ENCODE peak calls at places on chromosomes 11 and 22, in seven cellular contexts. V is suprapubic skin, Y is SJSA1, P is body of pancreas, E is left ventricle myocardium inferior, O is mesenchymal stem cell, Q is astrocyte. T is an unnamed sample.

GRCh38 chr11:133935551-133935910 is 21.2 kb downstream of the IGSF9B start:
- DNase-seq in V (no peak), Y (no peak), P (no peak), E (no peak), O (no peak), Q (no peak), T (no peak)

GRCh38 chr11:10459029-10459970 is 4.2 kb downstream of the AMPD3 start:
- DNase-seq in V (no peak), Y (no peak), P (no peak), E (no peak), O (peak; percentile 60), Q (no peak), T (no peak)

GRCh38 chr22:50184004-50184461 is 1.7 kb upstream of the TRABD start:
- DNase-seq in V (no peak), Y (peak; percentile 24), P (peak; percentile 89), E (peak; percentile 82), O (no peak), Q (peak; percentile 32), T (peak; percentile 84)

GRCh38 chr11:123469089-123469488 is 39.0 kb downstream of the GRAMD1B start:
- DNase-seq in V (no peak), Y (no peak), P (no peak), E (peak; percentile 34), O (no peak), Q (no peak), T (no peak)

GRCh38 chr11:2885017-2885675 is 429 bp downstream of the CDKN1C start:
- DNase-seq in V (peak; percentile 79), Y (peak; percentile 81), P (peak; percentile 75), E (peak; percentile 63), O (peak; percentile 74), Q (no peak), T (peak; percentile 87)

GRCh38 chr22:38923463-38924196 is 33.8 kb upstream of the APOBEC3A start:
- DNase-seq in V (peak; percentile 81), Y (peak; percentile 64), P (peak; percentile 81), E (peak; percentile 63), O (peak; percentile 56), Q (peak; percentile 89), T (peak; percentile 89)

GRCh38 chr22:30079952-30080533 is at the start of gene HORMAD2:
- DNase-seq in V (peak; percentile 62), Y (no peak), P (no peak), E (no peak), O (peak; percentile 32), Q (peak; percentile 61), T (peak; percentile 26)

GRCh38 chr11:70155386-70155785 is 47.7 kb upstream of the FADD start:
- DNase-seq in V (no peak), Y (no peak), P (no peak), E (no peak), O (no peak), Q (peak; percentile 53), T (no peak)

GRCh38 chr11:88886796-88887195 is 179.0 kb downstream of the GRM5 start:
- DNase-seq in V (no peak), Y (no peak), P (peak; percentile 10), E (no peak), O (no peak), Q (no peak), T (no peak)

GRCh38 chr11:35337136-35337918 is 82.0 kb downstream of the SLC1A2 start:
- DNase-seq in V (no peak), Y (peak; percentile 89), P (peak; percentile 67), E (no peak), O (peak; percentile 98), Q (peak; percentile 99), T (no peak)

GRCh38 chr11:44633641-44634040 is 68.2 kb downstream of the CD82 start:
- DNase-seq in V (no peak), Y (no peak), P (no peak), E (no peak), O (no peak), Q (no peak), T (peak; percentile 38)

GRCh38 chr11:19781351-19781750 is 68.7 kb downstream of the NAV2 start:
- DNase-seq in V (no peak), Y (no peak), P (no peak), E (no peak), O (no peak), Q (no peak), T (no peak)

GRCh38 chr11:131767421-131767820 is 397.0 kb downstream of the NTM start:
- DNase-seq in V (no peak), Y (no peak), P (no peak), E (no peak), O (peak; percentile 46), Q (peak; percentile 56), T (no peak)

GRCh38 chr11:123286761-123287160 is 91.7 kb upstream of the CLMP start:
- DNase-seq in V (no peak), Y (no peak), P (no peak), E (no peak), O (peak; percentile 20), Q (no peak), T (no peak)

GRCh38 chr22:40919446-40919845 is 31.7 kb upstream of the RBX1 start:
- DNase-seq in V (no peak), Y (no peak), P (no peak), E (no peak), O (no peak), Q (no peak), T (no peak)

GRCh38 chr22:23398701-23399366 is 181.3 kb downstream of the IGLL1 start:
- DNase-seq in V (peak; percentile 48), Y (peak; percentile 24), P (no peak), E (no peak), O (no peak), Q (no peak), T (no peak)

GRCh38 chr11:70192666-70193410 is 10.3 kb upstream of the FADD start:
- DNase-seq in V (no peak), Y (no peak), P (no peak), E (peak; percentile 39), O (no peak), Q (no peak), T (peak; percentile 71)

GRCh38 chr11:34473603-34474169 is 35.0 kb downstream of the CAT start:
- DNase-seq in V (no peak), Y (no peak), P (no peak), E (no peak), O (no peak), Q (no peak), T (no peak)

GRCh38 chr22:34105461-34106062 is 185.3 kb upstream of the LARGE1 start:
- DNase-seq in V (no peak), Y (peak; percentile 5), P (peak; percentile 60), E (peak; percentile 53), O (no peak), Q (no peak), T (peak; percentile 71)

GRCh38 chr22:36065775-36066544 is 37.3 kb upstream of the RBFOX2 start:
- DNase-seq in V (peak; percentile 95), Y (peak; percentile 96), P (peak; percentile 95), E (peak; percentile 86), O (peak; percentile 95), Q (peak; percentile 83), T (peak; percentile 95)

GRCh38 chr22:36068776-36069344 is 40.2 kb upstream of the RBFOX2 start:
- DNase-seq in V (no peak), Y (no peak), P (no peak), E (no peak), O (no peak), Q (no peak), T (no peak)

GRCh38 chr22:36069368-36069767 is 40.7 kb upstream of the RBFOX2 start:
- DNase-seq in V (no peak), Y (no peak), P (peak; percentile 92), E (no peak), O (no peak), Q (no peak), T (no peak)

GRCh38 chr22:36065462-36065774 is 36.8 kb upstream of the RBFOX2 start:
- DNase-seq in V (no peak), Y (no peak), P (no peak), E (no peak), O (no peak), Q (no peak), T (no peak)

GRCh38 chr22:36067237-36067558 is 38.6 kb upstream of the RBFOX2 start:
- DNase-seq in V (no peak), Y (no peak), P (no peak), E (no peak), O (no peak), Q (no peak), T (no peak)
- H3K4me1 ChIP-seq in V (peaks cover 16% of the 10 kb centered on the region), Y (peaks cover 27% of the 10 kb centered on the region), P (peaks cover 31% of the 10 kb centered on the region), E (peaks cover 17% of the 10 kb centered on the region), O (peaks cover 6% of the 10 kb centered on the region), Q (peaks cover 10% of the 10 kb centered on the region), T (no peaks in the 10 kb centered on the region)

DNA sequence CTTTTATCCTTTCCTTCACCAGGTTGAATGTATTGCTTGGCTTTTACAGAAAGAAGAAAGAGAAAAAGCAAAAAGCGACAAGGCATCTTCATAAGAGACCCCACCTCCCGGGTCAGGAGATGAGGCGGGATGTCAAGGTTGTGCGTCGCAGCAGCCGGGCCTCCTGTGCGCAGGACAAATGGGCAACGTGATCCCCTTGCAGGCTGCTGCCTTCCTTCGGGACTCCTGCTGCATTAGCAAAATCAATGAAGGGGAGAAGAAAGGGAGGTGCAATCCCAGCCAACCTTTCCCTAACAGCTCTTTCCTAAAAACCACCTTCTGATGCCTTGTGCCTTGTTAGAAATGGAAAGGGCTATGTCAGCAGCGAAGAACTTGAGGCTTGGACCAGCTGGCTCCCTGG is 43.3 kb downstream of the GALNT18 start:
- DNase-seq in V (no peak), Y (no peak), P (no peak), E (no peak), O (no peak), Q (no peak), T (no peak)
- H3K4me3 ChIP-seq in V (no peak overlapping the region), Y (no peak overlapping the region), P (no peak overlapping the region), E (no peak overlapping the region), O (no peak overlapping the region), Q (no peak overlapping the region), T (no peak overlapping the region)

DNA sequence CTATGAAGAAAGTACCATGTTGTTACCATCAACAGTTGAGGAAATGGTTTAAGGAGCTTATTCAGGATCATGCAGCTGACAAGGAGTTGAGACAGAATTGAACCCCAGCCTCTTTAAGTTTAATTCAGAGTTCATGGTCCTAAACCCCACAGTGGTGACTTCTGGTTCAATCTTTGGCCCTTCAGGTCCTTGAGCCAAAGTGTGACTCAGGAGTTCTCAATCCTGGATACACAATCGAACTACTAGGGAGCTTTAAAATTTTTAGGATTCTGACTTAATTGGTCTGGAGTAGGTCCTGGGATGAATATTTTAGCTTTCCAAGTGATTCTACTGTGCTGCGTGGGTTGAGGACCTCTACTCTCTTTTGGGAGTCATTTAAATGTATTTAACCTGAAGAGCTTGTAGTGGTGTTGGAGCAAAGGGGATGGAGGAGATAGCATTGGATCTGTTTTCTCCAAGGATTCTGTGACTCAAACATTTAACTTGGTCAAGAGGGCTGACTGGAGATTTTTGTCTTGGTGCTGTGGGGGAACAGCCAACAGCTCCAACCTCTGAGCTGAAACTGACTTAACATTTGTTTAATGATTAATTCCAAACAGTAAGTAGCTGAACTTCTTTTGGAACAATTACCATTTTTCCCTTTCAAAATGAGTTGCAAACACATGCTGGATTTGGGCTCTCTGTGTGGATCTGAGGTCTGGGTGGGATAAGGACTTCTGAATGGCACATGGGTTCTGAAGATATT is 80.1 kb downstream of the INSC start:
- DNase-seq in V (no peak), Y (no peak), P (no peak), E (no peak), O (no peak), Q (peak; percentile 73), T (no peak)
- H3K27ac ChIP-seq in V (no peak overlapping the region), Y (no peak overlapping the region), P (peak overlapping the region; percentile 64), E (no peak overlapping the region), O (peak overlapping the region; percentile 94), Q (no peak overlapping the region), T (no peak overlapping the region)

DNA sequence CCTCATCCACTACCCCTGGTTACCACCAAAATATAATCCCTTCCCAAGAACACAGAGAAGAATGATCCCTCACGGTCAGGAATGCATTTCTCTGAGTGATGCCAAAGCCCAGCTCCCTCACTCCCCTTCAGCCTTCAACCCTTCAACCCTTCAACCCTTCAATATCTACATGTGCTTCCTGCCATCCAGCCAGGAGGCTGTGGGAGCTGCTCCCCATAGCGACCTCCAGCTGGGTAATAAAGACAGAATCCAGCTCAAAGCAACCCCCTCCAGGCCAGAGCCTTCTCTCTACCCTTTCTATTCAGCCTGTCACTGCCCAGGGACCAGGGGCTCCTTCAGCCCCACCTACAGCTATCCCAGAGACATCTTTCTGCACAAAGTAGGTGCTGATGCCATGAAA is 2.7 kb downstream of the ARHGAP1 start:
- DNase-seq in V (no peak), Y (no peak), P (no peak), E (no peak), O (no peak), Q (no peak), T (no peak)
- H3K4me1 ChIP-seq in V (peaks cover 77% of the 10 kb centered on the region), Y (no peaks in the 10 kb centered on the region), P (peaks cover 40% of the 10 kb centered on the region), E (peaks cover 91% of the 10 kb centered on the region), O (peaks cover 45% of the 10 kb centered on the region), Q (peaks cover 33% of the 10 kb centered on the region), T (peaks cover 16% of the 10 kb centered on the region)

T was measured in right cardiac atrium.